ENCODE peak calls at places on chromosomes 7 and 10, in eight cellular contexts. One of them, this sample, is unnamed.

GRCh38 chr10:87593702-87594101 is 66.0 kb upstream of the PAPSS2 start:
- DNase-seq in aorta: no peak
- DNase-seq in tibial artery: no peak
- DNase-seq in tibial nerve: no peak
- DNase-seq in CD4-positive, alpha-beta memory T cell: no peak
- DNase-seq in substantia nigra: no peak
- DNase-seq in caudate nucleus: no peak
- DNase-seq in coronary artery: no peak
- DNase-seq in this sample: no peak

GRCh38 chr10:96834121-96834520 is 2.0 kb downstream of the LCOR start:
- DNase-seq in tibial artery: no peak
- DNase-seq in aorta: no peak
- DNase-seq in coronary artery: no peak
- DNase-seq in CD4-positive, alpha-beta memory T cell: no peak
- DNase-seq in tibial nerve: no peak
- DNase-seq in substantia nigra: no peak
- DNase-seq in caudate nucleus: no peak
- DNase-seq in this sample: no peak

GRCh38 chr10:102501201-102502028 is 1.1 kb downstream of the ACTR1A start:
- DNase-seq in aorta: no peak
- DNase-seq in tibial nerve: no peak
- DNase-seq in caudate nucleus: no peak
- DNase-seq in CD4-positive, alpha-beta memory T cell: no peak
- DNase-seq in coronary artery: no peak
- DNase-seq in substantia nigra: no peak
- DNase-seq in tibial artery: no peak
- DNase-seq in this sample: no peak

GRCh38 chr10:27240891-27241639 is 468 bp upstream of the ACBD5 start:
- DNase-seq in substantia nigra: peak; percentile 69
- DNase-seq in caudate nucleus: no peak
- DNase-seq in tibial nerve: no peak
- DNase-seq in aorta: peak; percentile 62
- DNase-seq in CD4-positive, alpha-beta memory T cell: peak; percentile 62
- DNase-seq in coronary artery: no peak
- DNase-seq in tibial artery: no peak
- DNase-seq in this sample: no peak

GRCh38 chr10:5595591-5596590 is 70.5 kb downstream of the ASB13 start:
- DNase-seq in tibial artery: no peak
- DNase-seq in substantia nigra: no peak
- DNase-seq in caudate nucleus: no peak
- DNase-seq in aorta: peak; percentile 28
- DNase-seq in tibial nerve: no peak
- DNase-seq in CD4-positive, alpha-beta memory T cell: no peak
- DNase-seq in coronary artery: no peak
- DNase-seq in this sample: no peak

GRCh38 chr10:86657396-86658011 is 3.2 kb downstream of the OPN4 start:
- DNase-seq in tibial nerve: no peak
- DNase-seq in CD4-positive, alpha-beta memory T cell: no peak
- DNase-seq in substantia nigra: no peak
- DNase-seq in aorta: peak; percentile 24
- DNase-seq in coronary artery: peak; percentile 57
- DNase-seq in tibial artery: peak; percentile 18
- DNase-seq in caudate nucleus: no peak
- DNase-seq in this sample: no peak

GRCh38 chr7:36712015-36712414 is 12.3 kb downstream of the AOAH start:
- DNase-seq in coronary artery: no peak
- DNase-seq in caudate nucleus: no peak
- DNase-seq in CD4-positive, alpha-beta memory T cell: no peak
- DNase-seq in substantia nigra: no peak
- DNase-seq in tibial nerve: no peak
- DNase-seq in aorta: no peak
- DNase-seq in tibial artery: no peak
- DNase-seq in this sample: no peak

GRCh38 chr10:7084255-7085005 is 326.4 kb downstream of the SFMBT2 start:
- DNase-seq in substantia nigra: no peak
- DNase-seq in tibial artery: no peak
- DNase-seq in caudate nucleus: no peak
- DNase-seq in CD4-positive, alpha-beta memory T cell: no peak
- DNase-seq in aorta: no peak
- DNase-seq in coronary artery: no peak
- DNase-seq in tibial nerve: no peak
- DNase-seq in this sample: no peak

GRCh38 chr7:8536431-8536830 is 103.0 kb downstream of the NXPH1 start:
- DNase-seq in tibial artery: no peak
- DNase-seq in caudate nucleus: no peak
- DNase-seq in aorta: no peak
- DNase-seq in tibial nerve: no peak
- DNase-seq in substantia nigra: no peak
- DNase-seq in coronary artery: no peak
- DNase-seq in CD4-positive, alpha-beta memory T cell: no peak
- DNase-seq in this sample: no peak

GRCh38 chr10:125343118-125343752 is 182.9 kb upstream of the CTBP2 start:
- DNase-seq in tibial nerve: no peak
- DNase-seq in tibial artery: no peak
- DNase-seq in coronary artery: no peak
- DNase-seq in aorta: no peak
- DNase-seq in caudate nucleus: no peak
- DNase-seq in substantia nigra: no peak
- DNase-seq in CD4-positive, alpha-beta memory T cell: no peak
- DNase-seq in this sample: no peak

GRCh38 chr10:209357-209756 is 74.1 kb downstream of the ZMYND11 start:
- DNase-seq in coronary artery: no peak
- DNase-seq in tibial artery: no peak
- DNase-seq in tibial nerve: no peak
- DNase-seq in caudate nucleus: no peak
- DNase-seq in aorta: no peak
- DNase-seq in substantia nigra: no peak
- DNase-seq in CD4-positive, alpha-beta memory T cell: no peak
- DNase-seq in this sample: no peak

GRCh38 chr10:86946215-86947170 is 10.9 kb downstream of the MMRN2 start:
- DNase-seq in substantia nigra: no peak
- DNase-seq in caudate nucleus: no peak
- DNase-seq in CD4-positive, alpha-beta memory T cell: no peak
- DNase-seq in aorta: no peak
- DNase-seq in tibial artery: peak; percentile 63
- DNase-seq in tibial nerve: no peak
- DNase-seq in coronary artery: peak; percentile 72
- DNase-seq in this sample: no peak

GRCh38 chr7:7969306-7970112 is 913 bp downstream of the GLCCI1 start:
- DNase-seq in CD4-positive, alpha-beta memory T cell: peak; percentile 68
- DNase-seq in tibial nerve: peak; percentile 24
- DNase-seq in coronary artery: peak; percentile 76
- DNase-seq in substantia nigra: peak; percentile 56
- DNase-seq in tibial artery: peak; percentile 25
- DNase-seq in aorta: peak; percentile 55
- DNase-seq in caudate nucleus: peak; percentile 52
- DNase-seq in this sample: peak; percentile 45

GRCh38 chr10:124725171-124725631 is 19.0 kb downstream of the FAM53B start:
- DNase-seq in tibial artery: peak; percentile 17
- DNase-seq in tibial nerve: no peak
- DNase-seq in coronary artery: peak; percentile 41
- DNase-seq in aorta: no peak
- DNase-seq in caudate nucleus: no peak
- DNase-seq in CD4-positive, alpha-beta memory T cell: no peak
- DNase-seq in substantia nigra: no peak
- DNase-seq in this sample: no peak

GRCh38 chr7:49111706-49112105 is 187.4 kb downstream of the CDC14C start:
- DNase-seq in substantia nigra: no peak
- DNase-seq in caudate nucleus: no peak
- DNase-seq in tibial nerve: no peak
- DNase-seq in coronary artery: no peak
- DNase-seq in tibial artery: no peak
- DNase-seq in CD4-positive, alpha-beta memory T cell: no peak
- DNase-seq in aorta: no peak
- DNase-seq in this sample: no peak

GRCh38 chr7:49112647-49113046 is 188.3 kb downstream of the CDC14C start:
- DNase-seq in tibial artery: no peak
- DNase-seq in caudate nucleus: no peak
- DNase-seq in tibial nerve: no peak
- DNase-seq in coronary artery: no peak
- DNase-seq in CD4-positive, alpha-beta memory T cell: no peak
- DNase-seq in substantia nigra: no peak
- DNase-seq in aorta: no peak
- DNase-seq in this sample: no peak

GRCh38 chr7:49112222-49112621 is 187.9 kb downstream of the CDC14C start:
- DNase-seq in coronary artery: no peak
- DNase-seq in tibial artery: no peak
- DNase-seq in caudate nucleus: no peak
- DNase-seq in substantia nigra: no peak
- DNase-seq in aorta: no peak
- DNase-seq in CD4-positive, alpha-beta memory T cell: no peak
- DNase-seq in tibial nerve: no peak
- DNase-seq in this sample: no peak
- H3K27ac ChIP-seq in coronary artery: no peak overlapping the region
- H3K27ac ChIP-seq in tibial artery: no peak overlapping the region
- H3K27ac ChIP-seq in caudate nucleus: no peak overlapping the region
- H3K27ac ChIP-seq in substantia nigra: no peak overlapping the region
- H3K27ac ChIP-seq in aorta: no peak overlapping the region
- H3K27ac ChIP-seq in CD4-positive, alpha-beta memory T cell: no peak overlapping the region
- H3K27ac ChIP-seq in tibial nerve: no peak overlapping the region
- H3K27ac ChIP-seq in this sample: no peak overlapping the region

GRCh38 chr7:47808321-47808720 is 139.9 kb downstream of the PKD1L1 start:
- DNase-seq in coronary artery: no peak
- DNase-seq in substantia nigra: no peak
- DNase-seq in CD4-positive, alpha-beta memory T cell: no peak
- DNase-seq in aorta: no peak
- DNase-seq in tibial nerve: no peak
- DNase-seq in caudate nucleus: no peak
- DNase-seq in tibial artery: no peak
- DNase-seq in this sample: no peak

GRCh38 chr7:47809387-47809786 is 138.9 kb downstream of the PKD1L1 start:
- DNase-seq in CD4-positive, alpha-beta memory T cell: no peak
- DNase-seq in tibial artery: no peak
- DNase-seq in substantia nigra: no peak
- DNase-seq in tibial nerve: no peak
- DNase-seq in aorta: no peak
- DNase-seq in coronary artery: no peak
- DNase-seq in caudate nucleus: no peak
- DNase-seq in this sample: no peak

GRCh38 chr7:47807126-47807525 is 141.1 kb downstream of the PKD1L1 start:
- DNase-seq in caudate nucleus: no peak
- DNase-seq in tibial nerve: no peak
- DNase-seq in tibial artery: peak; percentile 42
- DNase-seq in substantia nigra: no peak
- DNase-seq in coronary artery: no peak
- DNase-seq in CD4-positive, alpha-beta memory T cell: no peak
- DNase-seq in aorta: no peak
- DNase-seq in this sample: no peak

GRCh38 chr7:47806701-47807103 is 141.6 kb downstream of the PKD1L1 start:
- DNase-seq in caudate nucleus: no peak
- DNase-seq in tibial artery: peak; percentile 82
- DNase-seq in coronary artery: no peak
- DNase-seq in CD4-positive, alpha-beta memory T cell: no peak
- DNase-seq in substantia nigra: no peak
- DNase-seq in aorta: no peak
- DNase-seq in tibial nerve: peak; percentile 77
- DNase-seq in this sample: no peak

GRCh38 chr7:47807756-47808155 is 140.5 kb downstream of the PKD1L1 start:
- DNase-seq in CD4-positive, alpha-beta memory T cell: no peak
- DNase-seq in aorta: no peak
- DNase-seq in coronary artery: no peak
- DNase-seq in caudate nucleus: no peak
- DNase-seq in substantia nigra: no peak
- DNase-seq in tibial nerve: no peak
- DNase-seq in tibial artery: no peak
- DNase-seq in this sample: no peak
- H3K27ac ChIP-seq in CD4-positive, alpha-beta memory T cell: no peak overlapping the region
- H3K27ac ChIP-seq in aorta: no peak overlapping the region
- H3K27ac ChIP-seq in coronary artery: no peak overlapping the region
- H3K27ac ChIP-seq in caudate nucleus: no peak overlapping the region
- H3K27ac ChIP-seq in substantia nigra: no peak overlapping the region
- H3K27ac ChIP-seq in tibial nerve: peak overlapping the region; percentile 75
- H3K27ac ChIP-seq in tibial artery: peak overlapping the region; percentile 65
- H3K27ac ChIP-seq in this sample: no peak overlapping the region

GRCh38 chr7:80851896-80852476 is 66.9 kb downstream of the SEMA3C start:
- DNase-seq in tibial artery: no peak
- DNase-seq in aorta: no peak
- DNase-seq in tibial nerve: no peak
- DNase-seq in caudate nucleus: no peak
- DNase-seq in coronary artery: no peak
- DNase-seq in CD4-positive, alpha-beta memory T cell: no peak
- DNase-seq in substantia nigra: no peak
- DNase-seq in this sample: no peak
- H3K27ac ChIP-seq in tibial artery: no peak overlapping the region
- H3K27ac ChIP-seq in aorta: no peak overlapping the region
- H3K27ac ChIP-seq in tibial nerve: no peak overlapping the region
- H3K27ac ChIP-seq in caudate nucleus: no peak overlapping the region
- H3K27ac ChIP-seq in coronary artery: no peak overlapping the region
- H3K27ac ChIP-seq in CD4-positive, alpha-beta memory T cell: no peak overlapping the region
- H3K27ac ChIP-seq in substantia nigra: no peak overlapping the region
- H3K27ac ChIP-seq in this sample: no peak overlapping the region

GRCh38 chr7:99123571-99124033 is 20.3 kb downstream of the SMURF1 start:
- DNase-seq in aorta: no peak
- DNase-seq in tibial artery: peak; percentile 74
- DNase-seq in substantia nigra: no peak
- DNase-seq in coronary artery: no peak
- DNase-seq in caudate nucleus: no peak
- DNase-seq in tibial nerve: no peak
- DNase-seq in CD4-positive, alpha-beta memory T cell: no peak
- DNase-seq in this sample: no peak
- H3K27ac ChIP-seq in aorta: peak overlapping the region; percentile 68
- H3K27ac ChIP-seq in tibial artery: peak overlapping the region; percentile 79
- H3K27ac ChIP-seq in substantia nigra: no peak overlapping the region
- H3K27ac ChIP-seq in coronary artery: peak overlapping the region; percentile 52
- H3K27ac ChIP-seq in caudate nucleus: no peak overlapping the region
- H3K27ac ChIP-seq in tibial nerve: peak overlapping the region; percentile 65
- H3K27ac ChIP-seq in CD4-positive, alpha-beta memory T cell: no peak overlapping the region
- H3K27ac ChIP-seq in this sample: no peak overlapping the region